ENCODE peak calls at places on chromosomes 16 and 17, in seven cellular contexts. O, R, W, H, M, A and Q are unnamed samples.

GRCh38 chr17:34556384-34556783 is 23.0 kb upstream of the TMEM132E start:
- DNase-seq in M (peak; percentile 87), A (peak; percentile 11), R (no peak), W (peak; percentile 42), O (peak; percentile 37), H (peak; percentile 81), Q (no peak)

GRCh38 chr17:6862822-6863221 is 31.3 kb upstream of the TEKT1 start:
- DNase-seq in A (no peak), O (no peak), M (no peak), W (peak; percentile 52), R (peak; percentile 10), H (no peak), Q (no peak)

GRCh38 chr16:4052801-4053662 is 63.2 kb downstream of the ADCY9 start:
- DNase-seq in M (no peak), O (no peak), R (no peak), A (peak; percentile 87), H (no peak), W (peak; percentile 88), Q (no peak)

GRCh38 chr17:46773676-46774075 is 44.8 kb downstream of the WNT3 start:
- DNase-seq in R (no peak), H (no peak), O (no peak), M (no peak), W (no peak), A (no peak), Q (peak; percentile 81)

GRCh38 chr17:77493238-77493812 is 352.6 kb downstream of the SEC14L1 start:
- DNase-seq in A (no peak), R (no peak), H (peak; percentile 59), M (no peak), W (no peak), O (no peak), Q (no peak)

GRCh38 chr17:47731396-47731795 is 1.6 kb upstream of the TBX21 start:
- DNase-seq in H (no peak), M (no peak), R (no peak), O (no peak), W (no peak), A (no peak), Q (peak; percentile 25)

GRCh38 chr17:59330314-59330942 is 1.0 kb upstream of the YPEL2 start:
- DNase-seq in H (peak; percentile 49), A (peak; percentile 27), W (peak; percentile 14), R (no peak), M (peak; percentile 40), O (no peak), Q (no peak)

GRCh38 chr17:19718613-19719364 is 2.4 kb upstream of the SLC47A2 start:
- DNase-seq in R (no peak), M (peak; percentile 78), W (peak; percentile 22), O (no peak), A (no peak), H (no peak), Q (no peak)

GRCh38 chr16:22092143-22092933 is at the start of gene VWA3A:
- DNase-seq in A (peak; percentile 61), O (peak; percentile 56), H (peak; percentile 74), W (no peak), R (no peak), M (peak; percentile 80), Q (no peak)

GRCh38 chr17:7854851-7855642 is at the start of gene TMEM88:
- DNase-seq in W (no peak), R (peak; percentile 36), A (no peak), H (peak; percentile 96), O (no peak), M (peak; percentile 83), Q (no peak)

DNA sequence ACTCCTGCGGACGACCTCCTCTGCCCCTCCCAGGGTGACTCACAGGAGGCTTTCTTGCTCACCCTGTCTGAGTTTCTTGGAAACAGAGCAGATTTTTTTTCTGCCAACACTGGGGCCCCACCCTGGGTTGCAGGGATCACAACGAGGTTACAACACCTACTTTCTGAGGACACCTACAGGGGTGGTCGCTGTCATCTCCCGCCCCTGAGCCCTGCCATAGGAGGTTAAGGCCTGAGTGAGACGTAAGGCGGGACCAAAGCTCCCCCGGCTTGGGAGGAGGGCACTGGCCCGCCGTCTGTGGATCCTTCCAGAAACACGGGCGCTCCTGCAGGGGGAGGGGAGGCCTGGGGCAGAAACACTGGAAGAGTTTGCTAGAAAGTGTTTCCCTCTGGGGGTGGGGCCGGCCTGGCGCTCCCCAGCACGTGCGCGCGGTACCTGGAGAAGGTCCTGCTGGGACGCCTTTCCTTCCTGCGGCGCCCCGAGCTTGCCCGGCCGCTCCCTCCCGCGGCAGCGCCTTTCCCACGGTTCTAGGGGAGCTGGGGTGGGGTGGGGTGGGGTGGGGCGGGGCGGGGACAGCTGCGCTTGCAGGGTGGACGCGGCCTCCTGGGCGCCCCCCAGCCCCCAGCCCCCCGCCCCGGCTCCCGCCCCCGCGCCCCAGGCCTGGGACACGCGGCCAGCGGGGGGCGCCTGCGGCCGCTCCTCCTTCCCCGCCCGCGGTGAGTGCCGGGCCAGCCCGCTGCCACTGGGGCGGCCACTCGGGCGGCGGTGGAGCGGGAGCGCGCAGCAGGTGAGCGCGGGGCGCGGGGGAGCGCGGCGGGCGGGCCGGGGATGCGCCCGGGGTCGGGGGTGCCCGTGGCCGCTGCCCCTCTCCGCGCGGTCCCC is 20.7 kb upstream of the ADCY7 start:
- DNase-seq in R (peak; percentile 56), H (peak; percentile 60), W (peak; percentile 75), M (peak; percentile 48), A (peak; percentile 73), O (peak; percentile 42), Q (no peak)
- TF ChIP-seq CTCF in R (no peak), H (no peak), W (peak; percentile 4), M (no peak), A (no peak), O (no peak), Q (peak; percentile 75)

GRCh38 chr16:70472786-70473433 is 18.5 kb downstream of the FCSK start:
- DNase-seq in W (no peak), R (no peak), H (no peak), M (peak; percentile 40), A (no peak), O (no peak), Q (no peak)

GRCh38 chr16:70470141-70470926 is 15.9 kb downstream of the FCSK start:
- DNase-seq in R (no peak), H (no peak), A (no peak), O (no peak), M (no peak), W (no peak), Q (no peak)

GRCh38 chr16:70468776-70469525 is 14.6 kb downstream of the FCSK start:
- DNase-seq in H (peak; percentile 36), O (no peak), R (no peak), A (no peak), W (no peak), M (no peak), Q (no peak)

GRCh38 chr16:70473446-70474319 is 19.3 kb downstream of the FCSK start:
- DNase-seq in H (no peak), A (no peak), R (no peak), O (no peak), W (peak; percentile 37), M (no peak), Q (no peak)

DNA sequence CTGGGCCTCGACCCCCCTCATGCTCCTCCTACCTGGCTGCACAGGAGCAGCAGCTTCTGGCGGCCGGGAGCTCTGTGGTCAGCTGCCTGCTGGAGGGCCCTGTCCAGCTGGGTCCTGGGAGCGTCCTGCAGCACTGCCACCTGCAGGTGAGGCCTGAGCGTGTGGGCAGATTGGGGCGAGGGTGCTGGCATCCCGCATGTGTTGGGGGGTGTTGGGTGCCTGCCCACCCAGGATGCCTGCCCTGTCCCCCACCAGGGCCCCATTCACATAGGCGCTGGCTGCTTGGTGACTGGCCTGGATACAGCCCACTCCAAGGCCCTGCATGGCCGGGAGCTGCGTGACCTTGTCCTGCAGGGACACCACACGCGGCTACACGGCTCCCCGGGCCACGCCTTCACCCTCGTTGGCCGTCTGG is 16.5 kb downstream of the FCSK start:
- DNase-seq in H (peak; percentile 81), W (no peak), M (peak; percentile 71), O (peak; percentile 31), A (peak; percentile 39), R (no peak), Q (no peak)
- TF ChIP-seq CTCF in H (peak; percentile 64), W (no peak), M (peak; percentile 58), O (peak; percentile 39), A (peak; percentile 56), R (no peak), Q (peak; percentile 72)

GRCh38 chr17:44708401-44709263 is at the start of gene DBF4B:
- DNase-seq in W (peak; percentile 92), R (peak; percentile 81), A (peak; percentile 93), M (peak; percentile 96), O (peak; percentile 95), H (peak; percentile 90), Q (no peak)

GRCh38 chr17:44707755-44708400 is 587 bp upstream of the DBF4B start:
- DNase-seq in R (no peak), M (no peak), A (peak; percentile 13), H (no peak), O (no peak), W (no peak), Q (no peak)
- TF ChIP-seq CTCF in R (no peak), M (no peak), A (no peak), H (no peak), O (no peak), W (no peak), Q (no peak)

GRCh38 chr17:42979511-42980273 is at the start of gene PTGES3L:
- DNase-seq in O (peak; percentile 49), W (peak; percentile 60), R (peak; percentile 14), A (peak; percentile 53), H (peak; percentile 67), M (peak; percentile 84), Q (no peak)
- TF ChIP-seq CTCF in O (no peak), W (no peak), R (no peak), A (no peak), H (no peak), M (no peak), Q (no peak)

DNA sequence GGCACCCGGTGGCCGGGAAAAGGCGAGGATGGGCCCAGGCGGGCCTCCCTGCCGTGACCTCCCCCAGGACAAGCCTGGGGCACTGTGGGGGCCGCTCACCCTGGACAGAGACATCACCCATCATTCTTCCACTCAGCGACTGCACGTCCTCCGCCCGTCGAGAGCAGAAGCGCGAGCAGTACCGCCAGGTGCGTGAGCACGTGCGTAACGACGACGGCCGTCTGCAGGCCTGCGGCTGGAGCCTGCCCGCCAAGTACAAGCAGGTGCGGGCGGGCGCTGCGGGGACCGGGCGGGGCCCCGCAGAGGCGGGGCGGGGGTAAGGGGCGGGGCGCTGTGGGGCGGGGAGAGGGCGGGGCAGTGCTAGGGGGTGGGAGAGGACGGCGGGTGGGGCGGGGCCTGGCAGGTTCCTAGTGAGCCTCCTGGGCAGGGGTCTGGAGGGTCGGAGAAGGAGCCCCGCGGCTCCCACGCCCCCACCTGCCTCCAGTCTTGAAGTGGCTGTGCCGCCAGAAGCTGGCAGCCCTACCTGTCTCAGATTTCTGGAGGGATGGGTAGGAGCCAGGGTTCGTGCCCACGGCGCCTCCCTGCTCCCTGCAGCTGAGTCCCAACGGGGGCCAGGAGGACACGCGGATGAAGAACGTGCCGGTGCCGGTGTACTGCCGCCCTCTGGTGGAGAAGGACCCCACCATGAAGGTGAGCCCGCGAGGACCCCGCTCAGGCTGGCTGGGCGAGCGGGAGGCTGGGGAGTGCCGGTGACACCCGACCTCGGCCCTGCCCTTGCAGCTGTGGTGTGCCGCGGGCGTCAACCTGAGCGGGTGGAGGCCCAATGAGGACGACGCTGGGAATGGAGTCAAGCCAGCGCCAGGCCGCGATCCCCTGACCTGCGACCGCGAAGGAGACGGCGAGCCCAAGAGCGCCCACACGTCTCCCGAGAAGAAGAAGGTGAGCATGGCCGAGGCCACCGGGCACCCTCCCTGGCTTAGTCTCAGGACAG is 7.5 kb downstream of the NME3 start:
- DNase-seq in R (no peak), W (no peak), H (peak; percentile 82), M (peak; percentile 92), O (no peak), A (peak; percentile 12), Q (no peak)
- TF ChIP-seq CTCF in R (no peak), W (no peak), H (peak; percentile 69), M (peak; percentile 62), O (peak; percentile 29), A (peak; percentile 38), Q (peak; percentile 78)

GRCh38 chr17:55654821-55655220 is 67.8 kb downstream of the TMEM100 start:
- DNase-seq in R (no peak), O (no peak), M (no peak), A (peak; percentile 14), H (no peak), W (no peak), Q (no peak)
- TF ChIP-seq CTCF in R (no peak), O (no peak), M (no peak), A (no peak), H (no peak), W (no peak), Q (no peak)